ENCODE peak calls at places on chromosome 20, in nine cellular contexts. I is GM12865, P is prostate gland, W is endothelial cell, L is cardiac fibroblast, O is retinal pigment epithelial cell, N is upper lobe of right lung, V is nephron progenitor cell, F is fibroblast of the aortic adventitia. U is an unnamed sample.

GRCh38 chr20:4604580-4604979 is 117.1 kb upstream of the PRND start:
- DNase-seq in I (no peak), P (no peak), W (no peak), L (no peak), O (no peak), N (no peak), V (no peak), F (no peak), U (no peak)

GRCh38 chr20:38452880-38453624 is 17.9 kb upstream of the SNHG17 start:
- DNase-seq in I (no peak), P (no peak), W (no peak), L (peak), O (no peak), N (no peak), V (no peak), F (peak), U (no peak)

GRCh38 chr20:36573798-36574277 is 441 bp downstream of the TGIF2 start:
- DNase-seq in I (peak), P (peak), W (peak), L (peak), O (no peak), N (peak), V (no peak), F (no peak), U (no peak)

GRCh38 chr20:62791301-62792181 is 4.7 kb upstream of the MRGBP start:
- DNase-seq in I (peak), P (peak), W (peak), L (peak), O (no peak), N (peak), V (peak), F (peak), U (peak)

GRCh38 chr20:14845199-14846160 is 508.1 kb upstream of the FLRT3 start:
- DNase-seq in I (no peak), P (peak), W (no peak), L (no peak), O (no peak), N (no peak), V (no peak), F (no peak), U (peak)

GRCh38 chr20:3189561-3190131 is 14.8 kb downstream of the DDRGK1 start:
- DNase-seq in I (no peak), P (no peak), W (no peak), L (no peak), O (no peak), N (no peak), V (no peak), F (no peak), U (no peak)

GRCh38 chr20:36817496-36817895 is 43.9 kb upstream of the DSN1 start:
- DNase-seq in I (no peak), P (no peak), W (no peak), L (no peak), O (no peak), N (no peak), V (no peak), F (no peak), U (no peak)

GRCh38 chr20:57772349-57772964 is 62.6 kb upstream of the PMEPA1 start:
- DNase-seq in I (peak), P (no peak), W (no peak), L (peak), O (peak), N (no peak), V (no peak), F (peak), U (peak)

GRCh38 chr20:53824779-53825178 is 231.1 kb upstream of the ZNF217 start:
- DNase-seq in I (no peak), P (no peak), W (no peak), L (no peak), O (no peak), N (no peak), V (no peak), F (no peak), U (no peak)

GRCh38 chr20:62246431-62246830 is 8.1 kb downstream of the OSBPL2 start:
- DNase-seq in I (no peak), P (no peak), W (no peak), L (no peak), O (no peak), N (no peak), V (no peak), F (no peak), U (no peak)

GRCh38 chr20:973785-974194 is 28.3 kb downstream of the RSPO4 start:
- DNase-seq in I (peak), P (no peak), W (peak), L (peak), O (no peak), N (no peak), V (no peak), F (peak), U (peak)

GRCh38 chr20:34427331-34427730 is 64.3 kb downstream of the ITCH start:
- DNase-seq in I (no peak), P (no peak), W (no peak), L (no peak), O (no peak), N (no peak), V (no peak), F (no peak), U (no peak)

GRCh38 chr20:38723982-38724602 is at the start of gene SLC32A1:
- DNase-seq in I (no peak), P (no peak), W (peak), L (no peak), O (no peak), N (no peak), V (peak), F (no peak), U (no peak)

GRCh38 chr20:36153754-36154695 is 515 bp upstream of the EPB41L1 start:
- DNase-seq in I (no peak), P (peak), W (peak), L (peak), O (no peak), N (peak), V (peak), F (peak), U (no peak)

GRCh38 chr20:60055740-60056139 is 97.5 kb downstream of the CDH26 start:
- DNase-seq in I (peak), P (no peak), W (no peak), L (no peak), O (no peak), N (peak), V (no peak), F (no peak), U (no peak)

GRCh38 chr20:63025534-63026331 is 19.0 kb upstream of the BHLHE23 start:
- DNase-seq in I (no peak), P (no peak), W (no peak), L (peak), O (peak), N (peak), V (no peak), F (peak), U (no peak)

GRCh38 chr20:32582659-32583580 is 2.2 kb downstream of the NOL4L start:
- DNase-seq in I (no peak), P (no peak), W (peak), L (peak), O (no peak), N (no peak), V (peak), F (no peak), U (no peak)

GRCh38 chr20:21266191-21266536 is 37.0 kb upstream of the XRN2 start:
- DNase-seq in I (peak), P (no peak), W (no peak), L (no peak), O (no peak), N (no peak), V (no peak), F (no peak), U (no peak)

GRCh38 chr20:46651091-46651962 is at the start of gene SLC13A3:
- DNase-seq in I (no peak), P (no peak), W (peak), L (no peak), O (peak), N (no peak), V (peak), F (no peak), U (no peak)

GRCh38 chr20:62305765-62306431 is 3.1 kb downstream of the ADRM1 start:
- DNase-seq in I (no peak), P (no peak), W (no peak), L (no peak), O (no peak), N (no peak), V (no peak), F (no peak), U (peak)

GRCh38 chr20:6037082-6037481 is 16.8 kb downstream of the LRRN4 start:
- DNase-seq in I (no peak), P (no peak), W (no peak), L (no peak), O (no peak), N (no peak), V (no peak), F (no peak), U (no peak)

GRCh38 chr20:52490715-52491430 is 299.3 kb upstream of the ZFP64 start:
- DNase-seq in I (no peak), P (no peak), W (no peak), L (peak), O (peak), N (no peak), V (no peak), F (peak), U (peak)

GRCh38 chr20:14707865-14708574 is 370.6 kb upstream of the FLRT3 start:
- DNase-seq in I (no peak), P (no peak), W (no peak), L (no peak), O (no peak), N (no peak), V (no peak), F (no peak), U (no peak)

GRCh38 chr20:63051911-63052310 is 45.1 kb upstream of the BHLHE23 start:
- DNase-seq in I (no peak), P (no peak), W (no peak), L (no peak), O (no peak), N (peak), V (no peak), F (no peak), U (no peak)

GRCh38 chr20:44112889-44113641 is 73.9 kb downstream of the JPH2 start:
- DNase-seq in I (no peak), P (no peak), W (no peak), L (no peak), O (no peak), N (no peak), V (no peak), F (no peak), U (no peak)

GRCh38 chr20:1005452-1006027 is 3.4 kb upstream of the RSPO4 start:
- DNase-seq in I (peak), P (no peak), W (peak), L (peak), O (peak), N (peak), V (peak), F (no peak), U (peak)

GRCh38 chr20:46117704-46118467 is at the start of gene CD40:
- DNase-seq in I (peak), P (peak), W (peak), L (peak), O (no peak), N (peak), V (peak), F (peak), U (no peak)

GRCh38 chr20:41167118-41167470 is 29.8 kb downstream of the PLCG1 start:
- DNase-seq in I (no peak), P (no peak), W (no peak), L (no peak), O (no peak), N (peak), V (no peak), F (no peak), U (no peak)

GRCh38 chr20:16263582-16263981 is 309.7 kb downstream of the KIF16B start:
- DNase-seq in I (no peak), P (no peak), W (peak), L (no peak), O (no peak), N (no peak), V (no peak), F (no peak), U (no peak)

GRCh38 chr20:61896058-61896961 is 169.4 kb downstream of the TAF4 start:
- DNase-seq in I (peak), P (no peak), W (peak), L (peak), O (no peak), N (no peak), V (peak), F (peak), U (peak)

GRCh38 chr20:38840894-38841470 is 35.5 kb downstream of the PPP1R16B start:
- DNase-seq in I (no peak), P (no peak), W (no peak), L (no peak), O (no peak), N (no peak), V (no peak), F (no peak), U (no peak)

GRCh38 chr20:56631990-56632327 is 2.9 kb downstream of the TFAP2C start:
- DNase-seq in I (no peak), P (no peak), W (no peak), L (no peak), O (no peak), N (no peak), V (no peak), F (no peak), U (peak)
- TF ChIP-seq CTCF in I (no peak), P (no peak), W (no peak), L (no peak), O (no peak), N (no peak), V (no peak), F (no peak), U (no peak)

GRCh38 chr20:50691585-50692552 is 527 bp upstream of the RIPOR3 start:
- DNase-seq in I (no peak), P (no peak), W (peak), L (peak), O (no peak), N (no peak), V (peak), F (peak), U (peak)
- TF ChIP-seq CTCF in I (no peak), P (no peak), W (no peak), L (no peak), O (no peak), N (no peak), V (no peak), F (no peak), U (no peak)

GRCh38 chr20:19886666-19887288 is 128.7 kb downstream of the RIN2 start:
- DNase-seq in I (no peak), P (no peak), W (no peak), L (peak), O (no peak), N (no peak), V (no peak), F (no peak), U (peak)
- TF ChIP-seq CTCF in I (no peak), P (no peak), W (no peak), L (peak), O (no peak), N (peak), V (no peak), F (peak), U (peak)

GRCh38 chr20:48951041-48951440 is 29.5 kb downstream of the ARFGEF2 start:
- DNase-seq in I (no peak), P (no peak), W (no peak), L (no peak), O (no peak), N (no peak), V (no peak), F (no peak), U (no peak)

GRCh38 chr20:48951646-48952045 is 30.1 kb downstream of the ARFGEF2 start:
- DNase-seq in I (no peak), P (peak), W (no peak), L (no peak), O (no peak), N (no peak), V (no peak), F (no peak), U (no peak)

GRCh38 chr20:48948612-48949011 is 27.1 kb downstream of the ARFGEF2 start:
- DNase-seq in I (no peak), P (no peak), W (no peak), L (no peak), O (no peak), N (no peak), V (no peak), F (no peak), U (no peak)

GRCh38 chr20:48952656-48953055 is 31.1 kb downstream of the ARFGEF2 start:
- DNase-seq in I (no peak), P (no peak), W (no peak), L (no peak), O (no peak), N (no peak), V (no peak), F (no peak), U (no peak)

DNA sequence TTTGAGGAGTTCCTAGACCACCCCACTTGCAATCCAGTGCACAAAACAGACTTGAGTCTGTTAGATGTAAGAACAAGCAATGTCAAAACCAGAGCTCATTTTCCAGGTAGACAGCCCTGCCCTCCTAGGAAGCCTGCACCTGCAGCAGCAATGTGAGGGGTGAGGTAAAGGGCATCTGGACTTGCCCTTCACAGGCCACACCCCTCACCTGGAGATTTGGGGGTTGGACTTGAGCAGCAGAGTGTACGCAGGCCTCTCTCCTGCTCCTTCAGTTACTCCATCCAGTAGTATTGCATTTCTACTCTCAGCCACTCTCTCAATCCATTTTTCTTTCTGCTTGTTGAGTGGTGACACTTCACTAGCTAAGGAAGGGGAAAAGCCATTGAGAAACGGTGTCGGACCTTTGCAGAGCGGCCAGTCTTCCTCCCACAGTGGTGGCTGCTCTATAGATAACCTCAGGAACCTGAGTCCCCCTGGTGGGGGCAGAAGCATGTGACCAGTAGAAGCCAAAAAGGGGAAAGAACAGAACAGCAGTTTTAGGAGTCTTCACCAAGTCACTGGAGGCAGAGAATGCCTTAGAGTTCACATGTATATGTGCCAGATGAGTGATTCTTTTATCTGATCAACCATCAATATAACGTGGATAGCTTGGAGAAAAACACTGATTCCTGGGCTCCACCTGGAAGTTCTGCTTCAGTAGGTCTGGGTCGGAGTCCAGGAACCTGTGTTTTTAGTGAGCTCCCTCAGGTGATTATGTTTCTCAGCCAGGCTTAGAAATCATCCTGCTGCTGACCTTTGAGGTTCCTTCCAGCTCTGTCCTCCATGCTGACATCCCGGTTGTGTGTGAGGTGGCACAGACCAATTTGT is 28.0 kb downstream of the ARFGEF2 start:
- DNase-seq in I (no peak), P (no peak), W (peak), L (no peak), O (no peak), N (no peak), V (no peak), F (no peak), U (no peak)
- TF ChIP-seq CTCF in I (no peak), P (no peak), W (peak), L (peak), O (peak), N (no peak), V (peak), F (no peak), U (no peak)

U was measured in foreskin keratinocyte.